ENCODE peak calls at places on chromosomes 1 and 21, in four cellular contexts. K is activated CD4-positive, alpha-beta memory T cell treated with anti-CD3 and anti-CD28 coated beads for 36 hours; M is CD8-positive, alpha-beta memory T cell; X is HCEC 1CT. E is an unnamed sample.

GRCh38 chr1:7334475-7335035 is 436.5 kb upstream of the VAMP3 start:
- DNase-seq in X (no peak), K (no peak), M (no peak), E (peak; percentile 31)

GRCh38 chr1:153921803-153922075 is 1.0 kb downstream of the GATAD2B start:
- DNase-seq in M (no peak), K (peak; percentile 23), X (no peak), E (peak; percentile 6)

GRCh38 chr1:43537423-43538142 is 6.9 kb downstream of the PTPRF start:
- DNase-seq in M (no peak), X (no peak), K (no peak), E (no peak)

GRCh38 chr21:45865106-45865835 is 116.3 kb upstream of the COL6A1 start:
- DNase-seq in K (no peak), X (peak; percentile 95), M (no peak), E (peak; percentile 73)

GRCh38 chr1:65420590-65421340 is at the start of the genes LEPR and LEPROT:
- DNase-seq in M (no peak), X (no peak), K (no peak), E (no peak)

GRCh38 chr1:192575499-192576189 is at the start of gene RGS1:
- DNase-seq in K (peak; percentile 70), M (peak; percentile 74), X (no peak), E (no peak)

GRCh38 chr1:27521336-27522147 is 31.6 kb upstream of the WASF2 start:
- DNase-seq in M (peak; percentile 72), K (peak; percentile 68), X (no peak), E (no peak)

GRCh38 chr1:64019818-64020217 is 183.6 kb upstream of the UBE2U start:
- DNase-seq in K (no peak), X (peak; percentile 81), M (no peak), E (peak; percentile 69)

GRCh38 chr21:25515484-25516405 is 91.5 kb downstream of the MRPL39 start:
- DNase-seq in X (peak; percentile 31), K (no peak), M (no peak), E (peak; percentile 68)

GRCh38 chr1:46724991-46725735 is 6.2 kb upstream of the EFCAB14 start:
- DNase-seq in K (peak; percentile 79), X (peak; percentile 59), M (peak; percentile 63), E (peak; percentile 88)

GRCh38 chr1:197666769-197667285 is 108.5 kb downstream of the DENND1B start:
- DNase-seq in M (no peak), X (no peak), K (no peak), E (no peak)

GRCh38 chr1:46699670-46700069 is 19.2 kb downstream of the EFCAB14 start:
- DNase-seq in X (no peak), M (no peak), K (no peak), E (no peak)

GRCh38 chr1:39754906-39755504 is 16.1 kb downstream of the OXCT2 start:
- DNase-seq in X (no peak), M (no peak), K (no peak), E (peak; percentile 22)

GRCh38 chr1:182330303-182330702 is 61.3 kb downstream of the GLUL start:
- DNase-seq in K (no peak), X (no peak), M (no peak), E (peak; percentile 8)

GRCh38 chr1:223129229-223129851 is 13.7 kb downstream of the TLR5 start:
- DNase-seq in X (no peak), M (peak; percentile 50), K (peak; percentile 71), E (peak; percentile 33)

GRCh38 chr1:41805771-41806471 is 112.8 kb downstream of the HIVEP3 start:
- DNase-seq in K (peak; percentile 69), X (no peak), M (peak; percentile 29), E (no peak)

GRCh38 chr1:40784141-40784770 is 669 bp downstream of the KCNQ4 start:
- DNase-seq in X (no peak), M (no peak), K (no peak), E (no peak)

GRCh38 chr1:8094481-8095241 is 68.6 kb upstream of the ERRFI1 start:
- DNase-seq in M (no peak), X (peak; percentile 90), K (no peak), E (peak; percentile 88)

GRCh38 chr1:88985692-88986091 is 6.7 kb downstream of the KYAT3 start:
- DNase-seq in X (no peak), K (peak; percentile 54), M (no peak), E (no peak)

GRCh38 chr1:43655953-43656352 is 6.0 kb downstream of the KDM4A start:
- DNase-seq in M (no peak), X (no peak), K (no peak), E (no peak)

GRCh38 chr21:32958288-32958992 is 67.3 kb upstream of the OLIG2 start:
- DNase-seq in K (no peak), X (no peak), M (no peak), E (no peak)

GRCh38 chr1:45493116-45493697 is 2.2 kb upstream of the TESK2 start:
- DNase-seq in K (peak; percentile 57), M (peak; percentile 56), X (peak; percentile 40), E (peak; percentile 38)

GRCh38 chr1:15876357-15876756 is 28.9 kb downstream of the SPEN start:
- DNase-seq in K (no peak), X (no peak), M (peak; percentile 5), E (no peak)

GRCh38 chr1:215526147-215526845 is 40.8 kb upstream of the KCTD3 start:
- DNase-seq in K (no peak), X (peak; percentile 64), M (peak; percentile 26), E (peak; percentile 75)